ENCODE peak calls at places on chromosomes 2 and 18, in five cellular contexts. J is stimulated activated CD4-positive, alpha-beta T cell treated with anti-CD3 and anti-CD28 coated beads, Interleukin-1b, Interleukin-23, amount 100 ng/mL, for 4 hours; I is psoas muscle; F is T-helper 2 cell; T is thyroid gland. B is an unnamed sample.

GRCh38 chr2:176409671-176410070 is 140.4 kb downstream of the MTX2 start:
- DNase-seq in J (no peak), I (no peak), F (no peak), T (no peak), B (no peak)

GRCh38 chr2:27041708-27042107 is 8.9 kb downstream of the TMEM214 start:
- DNase-seq in J (no peak), I (peak), F (no peak), T (peak), B (no peak)

GRCh38 chr18:62460851-62461300 is 61.9 kb upstream of the ZCCHC2 start:
- DNase-seq in J (no peak), I (no peak), F (no peak), T (peak), B (no peak)

GRCh38 chr2:211469660-211470059 is 913.3 kb downstream of the CPS1 start:
- DNase-seq in J (no peak), I (no peak), F (no peak), T (no peak), B (no peak)

GRCh38 chr18:41940506-41941215 is 14.4 kb upstream of the PIK3C3 start:
- DNase-seq in J (no peak), I (no peak), F (no peak), T (no peak), B (no peak)

GRCh38 chr18:23301971-23302370 is 151.1 kb upstream of the RIOK3 start:
- DNase-seq in J (no peak), I (no peak), F (no peak), T (peak), B (no peak)

GRCh38 chr2:98738304-98738703 is 7.4 kb upstream of the MGAT4A start:
- DNase-seq in J (no peak), I (no peak), F (no peak), T (no peak), B (no peak)

GRCh38 chr2:128506127-128506526 is 187.5 kb upstream of the HS6ST1 start:
- DNase-seq in J (no peak), I (no peak), F (no peak), T (no peak), B (no peak)

GRCh38 chr2:8574196-8575010 is 107.5 kb upstream of the ID2 start:
- DNase-seq in J (no peak), I (no peak), F (no peak), T (peak), B (no peak)

GRCh38 chr2:43051316-43051715 is 175.1 kb downstream of the ZFP36L2 start:
- DNase-seq in J (no peak), I (peak), F (no peak), T (no peak), B (no peak)

GRCh38 chr2:156483741-156484173 is 47.6 kb downstream of the GPD2 start:
- DNase-seq in J (no peak), I (no peak), F (peak), T (no peak), B (no peak)

GRCh38 chr2:222982010-222982908 is 69.7 kb upstream of the KCNE4 start:
- DNase-seq in J (no peak), I (no peak), F (no peak), T (peak), B (peak)

GRCh38 chr2:160042054-160042453 is 20.4 kb downstream of the PLA2R1 start:
- DNase-seq in J (peak), I (no peak), F (peak), T (no peak), B (no peak)

GRCh38 chr2:70712916-70713315 is 55.1 kb downstream of the ADD2 start:
- DNase-seq in J (no peak), I (no peak), F (no peak), T (no peak), B (no peak)

GRCh38 chr2:207061181-207061580 is 104.6 kb downstream of the KLF7 start:
- DNase-seq in J (no peak), I (no peak), F (no peak), T (no peak), B (no peak)

GRCh38 chr2:54941248-54941984 is 108.8 kb downstream of the RTN4 start:
- DNase-seq in J (no peak), I (no peak), F (no peak), T (no peak), B (peak)

GRCh38 chr18:2958819-2959298 is 54.1 kb downstream of the LPIN2 start:
- DNase-seq in J (no peak), I (no peak), F (peak), T (no peak), B (no peak)

GRCh38 chr2:12778369-12778768 is 61.6 kb downstream of the TRIB2 start:
- DNase-seq in J (no peak), I (no peak), F (no peak), T (no peak), B (no peak)

GRCh38 chr2:102971661-102972060 is 209.8 kb downstream of the TMEM182 start:
- DNase-seq in J (no peak), I (no peak), F (no peak), T (no peak), B (no peak)

GRCh38 chr2:54658548-54659207 is 64.8 kb upstream of the EML6 start:
- DNase-seq in J (no peak), I (no peak), F (peak), T (no peak), B (no peak)

GRCh38 chr18:56431551-56431950 is 206.8 kb downstream of the TXNL1 start:
- DNase-seq in J (no peak), I (no peak), F (no peak), T (peak), B (no peak)

GRCh38 chr18:59628995-59629394 is 68.2 kb downstream of the CCBE1 start:
- DNase-seq in J (no peak), I (no peak), F (no peak), T (no peak), B (no peak)

GRCh38 chr2:38428940-38429339 is 51.9 kb upstream of the ATL2 start:
- DNase-seq in J (no peak), I (no peak), F (no peak), T (no peak), B (no peak)

GRCh38 chr2:240430595-240430994 is 4.9 kb upstream of the GPC1 start:
- DNase-seq in J (no peak), I (no peak), F (no peak), T (no peak), B (no peak)

GRCh38 chr18:74819433-74820059 is 221.9 kb downstream of the ZNF407 start:
- DNase-seq in J (no peak), I (no peak), F (peak), T (no peak), B (peak)

GRCh38 chr2:129801575-129801974 is 177.9 kb upstream of the RAB6C start:
- DNase-seq in J (no peak), I (no peak), F (no peak), T (no peak), B (no peak)

GRCh38 chr18:75179819-75180600 is 28.9 kb downstream of the PTGR3 start:
- DNase-seq in J (no peak), I (no peak), F (no peak), T (peak), B (no peak)

GRCh38 chr2:239463541-239464165 is 62.8 kb upstream of the HDAC4 start:
- DNase-seq in J (no peak), I (peak), F (no peak), T (no peak), B (no peak)

GRCh38 chr2:24972315-24972958 is 682 bp upstream of the DNAJC27 start:
- DNase-seq in J (peak), I (peak), F (peak), T (peak), B (peak)

GRCh38 chr2:95024306-95024880 is 1.1 kb upstream of the MAL start:
- DNase-seq in J (no peak), I (no peak), F (no peak), T (no peak), B (peak)

GRCh38 chr2:200814917-200815316 is 3.2 kb downstream of the BZW1 start:
- DNase-seq in J (no peak), I (no peak), F (no peak), T (no peak), B (no peak)

GRCh38 chr18:61001138-61001537 is 332.1 kb upstream of the CDH20 start:
- DNase-seq in J (no peak), I (no peak), F (no peak), T (no peak), B (no peak)

GRCh38 chr18:50080932-50081560 is 113.9 kb downstream of the MYO5B start:
- DNase-seq in J (no peak), I (no peak), F (no peak), T (peak), B (no peak)

B was measured in globus pallidus.